ENCODE peak calls at places on chromosomes 6 and 20, in four cellular contexts. Z, O, L and N are unnamed samples.

GRCh38 chr6:81613606-81614005 is 138.9 kb downstream of the TENT5A start:
- DNase-seq in Z (no peak), O (no peak), L (no peak), N (no peak)

GRCh38 chr6:40426341-40427066 is 160.7 kb downstream of the LRFN2 start:
- DNase-seq in Z (no peak), O (no peak), L (no peak), N (no peak)

GRCh38 chr6:126618639-126619331 is 278.9 kb downstream of the CENPW start:
- DNase-seq in Z (no peak), O (no peak), L (no peak), N (no peak)

GRCh38 chr6:35754452-35755321 is 17.9 kb downstream of the ARMC12 start:
- DNase-seq in Z (no peak), O (no peak), L (peak; percentile 3), N (no peak)

GRCh38 chr20:7714549-7714948 is 225.7 kb downstream of the HAO1 start:
- DNase-seq in Z (peak; percentile 72), O (no peak), L (no peak), N (no peak)

GRCh38 chr20:20721489-20721888 is 9.0 kb upstream of the RALGAPA2 start:
- DNase-seq in Z (no peak), O (no peak), L (no peak), N (no peak)

GRCh38 chr6:149964243-149965190 is 774 bp downstream of the ULBP1 start:
- DNase-seq in Z (no peak), O (no peak), L (no peak), N (peak; percentile 40)

GRCh38 chr6:113654396-113654795 is 202.7 kb upstream of the MARCKS start:
- DNase-seq in Z (no peak), O (no peak), L (no peak), N (no peak)

GRCh38 chr6:143901885-143902708 is 37.8 kb downstream of the ZC2HC1B start:
- DNase-seq in Z (no peak), O (peak; percentile 48), L (no peak), N (no peak)

GRCh38 chr6:66054967-66055366 is 347.9 kb upstream of the EYS start:
- DNase-seq in Z (no peak), O (no peak), L (no peak), N (no peak)

GRCh38 chr6:42010185-42010872 is 40.0 kb upstream of the TAF8 start:
- DNase-seq in Z (no peak), O (no peak), L (peak; percentile 79), N (peak; percentile 43)

GRCh38 chr6:107292570-107293285 is 166.6 kb downstream of the PDSS2 start:
- DNase-seq in Z (no peak), O (no peak), L (peak; percentile 22), N (no peak)

GRCh38 chr20:57384953-57385761 is 6.0 kb upstream of the RBM38 start:
- DNase-seq in Z (no peak), O (no peak), L (no peak), N (no peak)

GRCh38 chr20:44609006-44609510 is 26.7 kb downstream of the PKIG start:
- DNase-seq in Z (peak; percentile 28), O (no peak), L (no peak), N (no peak)

GRCh38 chr6:3023663-3024483 is 24.2 kb downstream of the NQO2 start:
- DNase-seq in Z (no peak), O (peak; percentile 63), L (peak; percentile 96), N (peak; percentile 77)

GRCh38 chr6:10962673-10963072 is 75.8 kb downstream of the SYCP2L start:
- DNase-seq in Z (no peak), O (no peak), L (no peak), N (no peak)

GRCh38 chr20:21918398-21918797 is 212.9 kb downstream of the PAX1 start:
- DNase-seq in Z (no peak), O (no peak), L (no peak), N (no peak)

GRCh38 chr6:99563056-99563723 is 5.3 kb downstream of the CCNC start:
- DNase-seq in Z (no peak), O (no peak), L (no peak), N (no peak)

GRCh38 chr20:5886788-5887187 is 63.5 kb downstream of the TRMT6 start:
- DNase-seq in Z (no peak), O (no peak), L (no peak), N (no peak)

GRCh38 chr20:8427419-8428065 is 295.5 kb downstream of the PLCB1 start:
- DNase-seq in Z (no peak), O (no peak), L (no peak), N (no peak)

GRCh38 chr6:170523256-170524187 is 29.6 kb downstream of the PSMB1 start:
- DNase-seq in Z (no peak), O (no peak), L (no peak), N (no peak)

GRCh38 chr6:53335224-53335994 is 13.3 kb downstream of the ELOVL5 start:
- DNase-seq in Z (no peak), O (peak; percentile 88), L (no peak), N (no peak)

GRCh38 chr6:158057213-158057987 is 75.7 kb downstream of the SYNJ2 start:
- DNase-seq in Z (no peak), O (no peak), L (no peak), N (no peak)

GRCh38 chr6:106117579-106117978 is 31.4 kb downstream of the PRDM1 start:
- DNase-seq in Z (no peak), O (no peak), L (no peak), N (no peak)

GRCh38 chr6:36662380-36662779 is 16.1 kb upstream of the CDKN1A start:
- DNase-seq in Z (no peak), O (no peak), L (no peak), N (no peak)

GRCh38 chr20:23047738-23048214 is 1.7 kb downstream of the THBD start:
- DNase-seq in Z (no peak), O (no peak), L (no peak), N (peak; percentile 32)

GRCh38 chr6:167898673-167899311 is 72.1 kb downstream of the AFDN start:
- DNase-seq in Z (peak; percentile 43), O (no peak), L (peak; percentile 27), N (no peak)

GRCh38 chr20:61904456-61904855 is 161.2 kb downstream of the TAF4 start:
- DNase-seq in Z (no peak), O (no peak), L (no peak), N (no peak)

GRCh38 chr6:166572370-166573261 is 13.9 kb downstream of the RAMACL start:
- DNase-seq in Z (no peak), O (no peak), L (no peak), N (peak; percentile 49)

GRCh38 chr20:19903168-19903676 is 113.9 kb upstream of the NAA20 start:
- DNase-seq in Z (peak; percentile 86), O (no peak), L (peak; percentile 12), N (no peak)

GRCh38 chr6:152981989-152982767 is 663 bp downstream of the FBXO5 start:
- DNase-seq in Z (no peak), O (no peak), L (peak; percentile 62), N (no peak)

GRCh38 chr6:11918021-11918738 is 93.9 kb upstream of the HIVEP1 start:
- DNase-seq in Z (no peak), O (no peak), L (peak; percentile 75), N (no peak)

GRCh38 chr6:71376830-71377229 is 88.2 kb downstream of the OGFRL1 start:
- DNase-seq in Z (no peak), O (no peak), L (no peak), N (no peak)

GRCh38 chr6:23173231-23173630 is 603.9 kb downstream of the HDGFL1 start:
- DNase-seq in Z (no peak), O (no peak), L (no peak), N (no peak)

GRCh38 chr20:17796096-17796563 is 96.4 kb downstream of the BANF2 start:
- DNase-seq in Z (peak; percentile 82), O (no peak), L (no peak), N (no peak)

GRCh38 chr20:57870597-57871236 is 160.9 kb upstream of the PMEPA1 start:
- DNase-seq in Z (no peak), O (no peak), L (no peak), N (no peak)

GRCh38 chr6:154440422-154441043 is 70.0 kb downstream of the CNKSR3 start:
- DNase-seq in Z (no peak), O (no peak), L (no peak), N (no peak)

GRCh38 chr6:91782789-91783188 is 1195.9 kb upstream of the MAP3K7 start:
- DNase-seq in Z (no peak), O (no peak), L (no peak), N (no peak)

GRCh38 chr6:7691675-7692452 is 34.0 kb upstream of the BMP6 start:
- DNase-seq in Z (peak; percentile 78), O (no peak), L (peak; percentile 74), N (no peak)

GRCh38 chr20:49750611-49751396 is 37.1 kb upstream of the B4GALT5 start:
- DNase-seq in Z (no peak), O (peak; percentile 86), L (no peak), N (no peak)
- TF ChIP-seq CREB1 in Z (no peak), O (no peak), L (no peak), N (no peak)

DNA sequence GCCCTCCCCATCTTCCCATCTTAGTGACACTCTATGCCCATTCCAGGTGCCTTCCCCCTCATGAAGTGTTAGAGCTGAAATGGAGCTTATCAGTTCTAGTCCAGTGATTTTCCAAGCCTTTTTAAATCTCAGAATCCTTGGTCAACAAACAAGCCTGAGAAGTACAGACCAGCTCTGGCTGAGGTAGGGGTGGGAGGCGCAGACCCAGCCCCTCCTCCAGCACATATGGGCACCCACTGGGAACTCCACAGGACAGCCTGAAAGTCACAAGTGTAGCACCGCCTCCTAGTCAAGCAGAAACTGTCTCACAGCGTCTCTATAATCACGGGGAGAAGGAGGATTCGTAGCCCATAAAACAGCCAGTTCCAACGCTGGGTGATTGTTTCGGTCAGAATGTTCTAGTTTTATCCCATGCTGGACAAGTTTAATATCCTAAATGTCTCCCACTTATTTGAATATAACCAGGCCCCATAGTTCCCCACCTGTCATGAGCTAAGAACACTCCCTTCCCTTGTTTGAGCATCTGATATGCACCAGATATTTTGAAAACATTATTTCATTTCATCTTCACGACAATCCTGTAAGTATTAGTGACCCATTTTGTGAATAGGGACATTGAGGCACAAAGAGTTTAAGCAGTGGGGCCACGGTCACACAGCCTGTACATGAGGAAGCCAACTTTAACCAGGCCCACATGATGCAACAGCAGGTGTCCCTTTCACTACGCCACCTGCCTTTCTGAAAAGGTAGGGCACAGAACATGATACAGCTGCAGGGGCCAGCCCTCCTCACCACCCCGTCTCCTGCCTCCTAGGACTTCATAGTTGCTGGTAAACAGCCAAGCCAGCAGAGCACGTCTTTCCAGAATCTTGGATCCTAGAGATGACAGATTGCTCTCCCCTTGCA is 40.1 kb downstream of the TRAF3IP2 start:
- DNase-seq in Z (peak; percentile 30), O (no peak), L (no peak), N (peak; percentile 51)
- TF ChIP-seq ETV6 in Z (no peak), O (no peak), L (no peak), N (no peak)

GRCh38 chr6:119310486-119311036 is 39.0 kb downstream of the MAN1A1 start:
- DNase-seq in Z (no peak), O (no peak), L (no peak), N (no peak)
- TF ChIP-seq USF2 in Z (no peak), O (no peak), L (no peak), N (no peak)

DNA sequence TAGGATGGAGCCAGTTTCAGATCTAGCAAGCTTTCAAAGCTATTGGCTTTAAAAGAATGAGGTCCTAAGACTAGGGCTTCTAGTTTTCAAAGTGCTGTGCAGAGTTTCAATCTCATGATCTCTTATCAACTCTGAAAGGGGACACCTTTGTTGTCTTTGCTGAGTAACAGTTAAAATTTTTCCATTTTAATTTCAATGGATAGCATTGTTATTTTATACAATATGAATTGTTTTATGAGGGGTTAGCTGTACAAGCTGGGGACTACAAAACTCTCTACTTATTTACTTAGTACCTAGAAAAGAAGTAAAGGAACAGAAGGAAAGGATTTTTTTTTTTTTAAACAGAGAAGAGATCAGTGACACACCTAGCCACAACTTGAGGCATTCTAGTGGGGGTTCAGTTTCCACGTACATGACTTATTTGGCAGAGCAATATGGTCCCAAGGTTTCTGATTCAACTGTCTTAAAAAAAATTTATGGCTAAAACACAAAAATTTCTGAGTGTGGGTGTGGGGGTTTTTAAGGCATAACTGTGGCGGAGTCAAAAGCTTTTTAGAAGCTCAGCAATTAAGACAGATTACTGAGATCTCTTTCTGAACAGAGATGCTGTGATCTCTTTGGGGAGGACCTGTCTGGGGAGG is 46.1 kb upstream of the JAG1 start:
- DNase-seq in Z (peak; percentile 46), O (no peak), L (no peak), N (no peak)
- TF ChIP-seq CREB1 in Z (no peak), O (no peak), L (no peak), N (no peak)